ENCODE peak calls at places on chromosome 4, in ten cellular contexts. B, T, G, L, E, S, C, P, U and A are unnamed samples.

GRCh38 chr4:36394352-36394903 is 113.0 kb downstream of the DTHD1 start:
- DNase-seq in B (no peak), T (no peak), G (peak), L (no peak), E (no peak), S (peak), C (no peak), P (peak), U (no peak), A (no peak)

GRCh38 chr4:114870987-114871386 is 242.4 kb downstream of the NDST4 start:
- DNase-seq in B (no peak), T (no peak), G (no peak), L (no peak), E (no peak), S (no peak), C (no peak), P (no peak), U (no peak), A (no peak)

GRCh38 chr4:949656-950055 is 17.4 kb downstream of the TMEM175 start:
- DNase-seq in B (no peak), T (no peak), G (no peak), L (no peak), E (no peak), S (no peak), C (no peak), P (no peak), U (no peak), A (no peak)

GRCh38 chr4:48141048-48141447 is 7.0 kb upstream of the TXK start:
- DNase-seq in B (peak), T (peak), G (no peak), L (peak), E (peak), S (no peak), C (no peak), P (no peak), U (no peak), A (no peak)

GRCh38 chr4:152572417-152573086 is 36.7 kb upstream of the FBXW7 start:
- DNase-seq in B (peak), T (no peak), G (no peak), L (peak), E (peak), S (no peak), C (peak), P (no peak), U (no peak), A (no peak)

GRCh38 chr4:165520071-165520470 is 141.3 kb downstream of the CPE start:
- DNase-seq in B (no peak), T (no peak), G (no peak), L (no peak), E (no peak), S (no peak), C (no peak), P (no peak), U (no peak), A (no peak)

GRCh38 chr4:84151574-84151973 is 347.5 kb downstream of the NKX6-1 start:
- DNase-seq in B (no peak), T (no peak), G (no peak), L (no peak), E (no peak), S (no peak), C (no peak), P (no peak), U (peak), A (no peak)

GRCh38 chr4:54550415-54551171 is 107.2 kb upstream of the KIT start:
- DNase-seq in B (peak), T (no peak), G (no peak), L (no peak), E (peak), S (no peak), C (no peak), P (no peak), U (no peak), A (no peak)

GRCh38 chr4:184588893-184589292 is 60.4 kb downstream of the CASP3 start:
- DNase-seq in B (no peak), T (no peak), G (no peak), L (peak), E (no peak), S (no peak), C (no peak), P (no peak), U (no peak), A (no peak)

GRCh38 chr4:56026596-56026995 is 77.9 kb downstream of the CEP135 start:
- DNase-seq in B (peak), T (no peak), G (no peak), L (peak), E (peak), S (no peak), C (no peak), P (no peak), U (no peak), A (no peak)

GRCh38 chr4:24921491-24921890 is 8.6 kb upstream of the CCDC149 start:
- DNase-seq in B (no peak), T (no peak), G (no peak), L (no peak), E (no peak), S (no peak), C (no peak), P (no peak), U (no peak), A (no peak)

GRCh38 chr4:81084029-81084428 is 53.5 kb downstream of the BMP3 start:
- DNase-seq in B (peak), T (no peak), G (no peak), L (no peak), E (no peak), S (no peak), C (no peak), P (no peak), U (peak), A (no peak)

GRCh38 chr4:74444891-74445642 is at the start of gene AREG:
- DNase-seq in B (peak), T (peak), G (peak), L (peak), E (peak), S (peak), C (peak), P (peak), U (no peak), A (peak)